ENCODE peak calls at places on chromosome 17, in eight cellular contexts. S, F, G, J, R, L, A and K are unnamed samples.

GRCh38 chr17:77214743-77215142 is 74.0 kb downstream of the SEC14L1 start:
- DNase-seq in L (no peak), S (no peak), G (peak; percentile 57), J (peak; percentile 59), A (peak; percentile 35), R (peak; percentile 79), F (no peak), K (no peak)

GRCh38 chr17:76451480-76451879 is 1.5 kb downstream of the UBE2O start:
- DNase-seq in J (no peak), R (no peak), F (no peak), L (no peak), A (no peak), S (no peak), G (no peak), K (no peak)

GRCh38 chr17:78359216-78359935 is 501 bp downstream of the SOCS3 start:
- DNase-seq in G (peak; percentile 61), A (peak; percentile 68), L (peak; percentile 66), R (no peak), S (peak; percentile 58), F (no peak), J (no peak), K (no peak)

GRCh38 chr17:79955961-79956735 is 79.5 kb downstream of the TBC1D16 start:
- DNase-seq in R (no peak), L (no peak), F (peak; percentile 37), J (peak; percentile 13), G (peak; percentile 25), A (no peak), S (no peak), K (no peak)

GRCh38 chr17:15346196-15346595 is 4.8 kb upstream of the TEKT3 start:
- DNase-seq in G (no peak), F (no peak), A (no peak), R (no peak), S (no peak), L (no peak), J (no peak), K (no peak)

GRCh38 chr17:71412803-71413202 is 708.0 kb upstream of the SOX9 start:
- DNase-seq in R (no peak), A (no peak), S (no peak), L (no peak), J (no peak), G (no peak), F (no peak), K (no peak)

GRCh38 chr17:71392715-71393567 is 727.9 kb upstream of the SOX9 start:
- DNase-seq in L (no peak), J (no peak), S (no peak), A (no peak), F (no peak), G (no peak), R (no peak), K (no peak)

GRCh38 chr17:4605826-4606225 is 21.5 kb downstream of the SMTNL2 start:
- DNase-seq in G (peak; percentile 59), A (no peak), L (peak; percentile 82), R (peak; percentile 91), S (peak; percentile 54), F (no peak), J (no peak), K (no peak)

GRCh38 chr17:29633886-29634285 is 11.2 kb upstream of the CORO6 start:
- DNase-seq in J (no peak), G (no peak), S (no peak), F (no peak), L (no peak), R (no peak), A (no peak), K (no peak)

GRCh38 chr17:37079735-37080134 is 131.0 kb downstream of the AATF start:
- DNase-seq in F (no peak), S (no peak), J (no peak), A (no peak), R (no peak), L (no peak), G (no peak), K (no peak)

GRCh38 chr17:48074322-48075054 is 26.3 kb downstream of the NFE2L1 start:
- DNase-seq in G (peak; percentile 94), R (peak; percentile 92), F (peak; percentile 63), S (peak; percentile 80), A (peak; percentile 63), L (peak; percentile 88), J (peak; percentile 76), K (peak; percentile 79)

GRCh38 chr17:34626141-34626681 is 46.8 kb downstream of the TMEM132E start:
- DNase-seq in A (no peak), J (no peak), G (no peak), L (no peak), R (peak; percentile 41), F (no peak), S (no peak), K (no peak)

GRCh38 chr17:31629696-31630470 is 229.2 kb downstream of the COPRS start:
- DNase-seq in A (no peak), R (no peak), F (no peak), L (no peak), G (no peak), J (no peak), S (no peak), K (no peak)

GRCh38 chr17:1505586-1505985 is 10.8 kb downstream of the INPP5K start:
- DNase-seq in G (no peak), F (no peak), L (no peak), J (no peak), S (no peak), A (no peak), R (no peak), K (no peak)

GRCh38 chr17:1509255-1509943 is 7.0 kb downstream of the INPP5K start:
- DNase-seq in S (no peak), R (no peak), F (no peak), A (no peak), J (no peak), L (no peak), G (peak; percentile 70), K (no peak)

GRCh38 chr17:1504866-1505265 is 11.5 kb downstream of the INPP5K start:
- DNase-seq in G (no peak), F (no peak), J (no peak), A (no peak), S (no peak), L (no peak), R (no peak), K (no peak)

GRCh38 chr17:1511290-1511689 is 5.1 kb downstream of the INPP5K start:
- DNase-seq in L (no peak), S (peak; percentile 74), A (no peak), R (peak; percentile 42), F (no peak), G (no peak), J (peak; percentile 60), K (peak; percentile 44)

DNA sequence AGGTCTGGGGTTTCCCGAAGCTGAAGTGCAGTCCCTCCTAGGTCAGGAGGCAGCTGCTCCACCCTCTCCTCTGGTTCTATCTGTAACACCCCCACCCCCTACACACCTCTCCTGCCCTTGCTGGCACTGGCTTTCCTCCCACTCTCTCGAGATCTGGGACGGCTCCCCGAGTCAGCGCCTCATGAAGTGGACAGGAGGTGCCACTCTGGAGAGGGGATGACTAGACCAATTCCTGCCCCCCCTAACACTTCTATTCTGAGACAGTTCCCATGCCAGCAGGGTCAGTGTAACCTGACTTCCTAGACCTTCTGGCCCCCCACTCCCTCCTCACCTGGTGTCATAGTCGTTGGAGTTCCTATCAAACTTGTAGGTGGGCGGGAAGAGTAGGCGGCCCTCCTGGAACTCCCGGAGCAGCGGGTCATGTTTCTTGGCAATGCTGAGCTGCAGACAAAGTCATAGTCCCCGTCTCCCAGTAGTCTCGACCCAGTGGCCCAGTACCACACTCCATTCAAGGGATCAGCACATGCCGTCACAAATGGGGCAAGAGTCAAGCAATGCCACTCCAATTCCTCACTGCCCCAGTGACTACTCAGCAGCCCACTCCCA is 9.7 kb downstream of the INPP5K start:
- DNase-seq in A (no peak), R (no peak), G (no peak), F (no peak), L (no peak), J (no peak), S (peak; percentile 45), K (peak; percentile 26)
- H3K36me3 ChIP-seq in A (no peaks in the 10 kb centered on the region), R (no peaks in the 10 kb centered on the region), G (no peaks in the 10 kb centered on the region), F (no peaks in the 10 kb centered on the region), L (no peaks in the 10 kb centered on the region), J (peaks cover 46% of the 10 kb centered on the region), S (peaks cover 43% of the 10 kb centered on the region), K (peaks cover 50% of the 10 kb centered on the region)

GRCh38 chr17:44200478-44201155 is 933 bp upstream of the ATXN7L3 start:
- DNase-seq in L (peak; percentile 49), A (no peak), F (peak; percentile 53), S (no peak), R (peak; percentile 41), J (no peak), G (no peak), K (no peak)
- TF ChIP-seq POLR2A in L (peak; percentile 25), A (peak; percentile 77), F (no peak), S (peak; percentile 5), R (no peak), J (no peak), G (no peak), K (no peak)

DNA sequence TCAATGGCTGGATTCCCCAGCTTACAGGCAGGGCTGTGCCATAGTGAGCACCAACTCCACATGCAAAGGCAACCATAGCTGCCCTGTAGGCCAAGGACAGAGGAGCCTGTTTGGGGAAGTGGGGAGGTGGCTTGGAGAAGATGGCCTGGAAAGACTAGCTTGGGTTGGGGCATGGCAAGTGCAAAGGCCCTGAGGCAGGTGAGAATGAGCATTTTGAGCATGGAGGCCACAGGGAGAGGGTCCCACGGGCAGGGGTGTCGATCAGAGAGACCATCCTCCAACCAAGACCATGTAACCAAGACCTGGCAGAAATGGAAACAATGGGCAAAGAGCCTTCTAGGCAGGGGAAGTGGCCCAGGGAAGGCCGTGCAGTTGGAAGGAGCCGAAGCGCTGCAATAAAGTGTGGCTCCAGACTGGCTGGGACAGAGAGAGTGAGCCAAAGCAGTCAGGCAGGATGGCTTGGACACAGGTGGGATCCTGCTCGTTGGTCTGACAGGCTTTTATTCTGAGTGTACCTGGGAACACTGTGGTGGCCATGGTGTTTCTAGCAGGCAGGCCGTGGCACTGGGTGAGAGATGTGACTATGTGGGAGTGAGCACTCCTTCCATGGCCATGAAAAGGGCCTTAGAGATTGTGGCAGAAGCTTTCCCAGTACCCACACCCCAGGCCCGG is 24.8 kb upstream of the MPRIP start:
- DNase-seq in A (no peak), R (no peak), G (no peak), F (no peak), S (no peak), J (no peak), L (no peak), K (no peak)
- TF ChIP-seq CTCF in A (no peak), R (no peak), G (no peak), F (no peak), S (no peak), J (no peak), L (no peak), K (no peak)

DNA sequence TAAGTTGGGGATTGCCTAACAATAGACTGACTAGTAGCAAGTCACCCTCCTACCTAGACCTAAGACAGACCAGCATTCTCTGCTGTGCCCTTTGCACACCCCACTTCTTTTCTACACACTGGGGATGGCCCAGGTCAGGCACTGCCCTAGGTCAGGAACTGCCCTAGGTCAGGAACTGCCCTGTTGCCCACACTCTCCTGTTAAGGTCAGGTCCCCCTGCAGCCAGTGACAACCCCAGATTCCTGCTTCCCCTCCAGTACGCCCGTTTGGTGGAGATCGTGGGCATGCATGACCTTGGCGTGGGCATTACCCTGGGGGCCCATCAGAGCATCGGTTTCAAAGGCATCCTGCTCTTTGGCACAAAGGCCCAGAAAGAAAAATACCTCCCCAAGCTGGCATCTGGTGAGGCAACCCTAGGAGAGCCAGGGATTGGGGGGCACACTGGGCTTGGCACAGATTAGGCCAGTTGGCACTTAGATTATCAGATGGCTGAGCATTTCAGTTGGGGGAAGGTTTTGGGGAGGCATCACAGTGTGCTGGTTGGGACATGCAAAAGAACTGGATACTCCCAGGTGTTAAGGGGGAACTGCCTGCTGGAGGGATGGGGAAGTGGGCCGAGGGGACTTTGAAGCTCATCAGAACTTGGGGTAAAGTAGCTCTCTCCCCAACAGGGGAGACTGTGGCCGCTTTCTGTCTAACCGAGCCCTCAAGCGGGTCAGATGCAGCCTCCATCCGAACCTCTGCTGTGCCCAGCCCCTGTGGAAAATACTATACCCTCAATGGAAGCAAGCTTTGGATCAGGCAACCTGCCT is 1.7 kb downstream of the ACADVL start:
- DNase-seq in F (no peak), G (no peak), L (no peak), R (no peak), J (no peak), A (no peak), S (peak; percentile 17), K (no peak)
- H3K36me3 ChIP-seq in F (no peaks in the 10 kb centered on the region), G (no peaks in the 10 kb centered on the region), L (no peaks in the 10 kb centered on the region), R (no peaks in the 10 kb centered on the region), J (peaks cover 51% of the 10 kb centered on the region), A (peaks cover 60% of the 10 kb centered on the region), S (peaks cover 57% of the 10 kb centered on the region), K (peaks cover 58% of the 10 kb centered on the region)